ENCODE peak calls at places on chromosomes 7 and 10, in seven cellular contexts. E is amygdala, Y is NCI-H187, O is hypothalamus, N is choroid plexus epithelial cell, B is ELR, W is iris pigment epithelial cell. M is an unnamed sample.

GRCh38 chr7:140625908-140626868 is 14.4 kb downstream of the DENND2A start:
- DNase-seq in E (no peak), N (peak), W (peak), Y (no peak), B (peak), O (peak), M (peak)

GRCh38 chr10:12797471-12798262 is 203.8 kb downstream of the CCDC3 start:
- DNase-seq in B (peak), W (peak), N (peak), Y (no peak), E (no peak), O (no peak), M (no peak)

GRCh38 chr10:48589266-48589665 is 15.6 kb downstream of the ARHGAP22 start:
- DNase-seq in N (peak), O (peak), E (no peak), B (peak), W (peak), Y (no peak), M (no peak)

GRCh38 chr10:119206603-119207366 is 586 bp upstream of the GRK5 start:
- DNase-seq in W (peak), Y (peak), O (peak), E (no peak), N (peak), B (peak), M (peak)

GRCh38 chr7:151113344-151114150 is 27.3 kb downstream of the AGAP3 start:
- DNase-seq in O (no peak), W (peak), B (peak), Y (no peak), E (no peak), N (peak), M (no peak)

GRCh38 chr7:47453093-47454056 is 128.5 kb downstream of the TNS3 start:
- DNase-seq in B (peak), N (peak), O (no peak), W (peak), Y (no peak), E (no peak), M (peak)

GRCh38 chr7:84108119-84108518 is 86.5 kb downstream of the SEMA3A start:
- DNase-seq in N (no peak), W (no peak), Y (no peak), O (no peak), E (no peak), B (no peak), M (no peak)

GRCh38 chr10:92131271-92131820 is 159.5 kb downstream of the CPEB3 start:
- DNase-seq in W (peak), B (peak), E (no peak), Y (no peak), O (no peak), N (no peak), M (no peak)

GRCh38 chr10:96407560-96408069 is 48.8 kb upstream of the OPALIN start:
- DNase-seq in W (no peak), E (no peak), O (no peak), N (no peak), Y (no peak), B (no peak), M (no peak)

GRCh38 chr7:22601812-22602568 is 102.0 kb upstream of the STEAP1B start:
- DNase-seq in Y (no peak), W (peak), O (no peak), E (no peak), N (peak), B (peak), M (peak)

GRCh38 chr7:158028290-158028941 is 559.2 kb downstream of the PTPRN2 start:
- DNase-seq in W (no peak), B (no peak), E (no peak), N (no peak), Y (no peak), O (no peak), M (no peak)

GRCh38 chr7:110131344-110131743 is 959.6 kb upstream of the LRRN3 start:
- DNase-seq in Y (no peak), N (no peak), E (no peak), W (no peak), B (no peak), O (no peak), M (no peak)

GRCh38 chr7:150403376-150404171 is 24.4 kb downstream of the ZNF775 start:
- DNase-seq in B (no peak), N (no peak), E (no peak), W (no peak), Y (no peak), O (no peak), M (no peak)

GRCh38 chr7:38890597-38890996 is 18.4 kb downstream of the VPS41 start:
- DNase-seq in Y (no peak), W (no peak), N (no peak), E (no peak), O (no peak), B (no peak), M (no peak)

GRCh38 chr7:133053321-133053891 is 28.5 kb downstream of the CHCHD3 start:
- DNase-seq in B (peak), Y (no peak), O (peak), W (peak), E (no peak), N (peak), M (no peak)

GRCh38 chr7:47503283-47503682 is 78.6 kb downstream of the TNS3 start:
- DNase-seq in Y (no peak), E (no peak), W (peak), B (peak), N (peak), O (peak), M (no peak)

M was measured in head of caudate nucleus.